ENCODE peak calls at places on chromosomes 1 and 21, in seven cellular contexts. One of them, this sample, is unnamed.

GRCh38 chr1:19679691-19680090 is 15.0 kb downstream of the HTR6 start:
- DNase-seq in fibroblast of the aortic adventitia: no peak
- DNase-seq in germinal center: no peak
- DNase-seq in left ventricle myocardium inferior: no peak
- DNase-seq in activated T-helper 1 cell treated with Interleukin-2 at 50 U/mL for 16 hours: no peak
- DNase-seq in fibroblast of gingiva: no peak
- DNase-seq in mucosa of gallbladder: no peak
- DNase-seq in this sample: no peak

GRCh38 chr1:84077476-84078107 is 66.5 kb upstream of the PRKACB start:
- DNase-seq in fibroblast of the aortic adventitia: peak
- DNase-seq in germinal center: peak
- DNase-seq in left ventricle myocardium inferior: peak
- DNase-seq in activated T-helper 1 cell treated with Interleukin-2 at 50 U/mL for 16 hours: peak
- DNase-seq in fibroblast of gingiva: peak
- DNase-seq in mucosa of gallbladder: peak
- DNase-seq in this sample: peak

GRCh38 chr1:2602866-2603520 is 16.4 kb downstream of the PRXL2B start:
- DNase-seq in fibroblast of the aortic adventitia: no peak
- DNase-seq in germinal center: no peak
- DNase-seq in left ventricle myocardium inferior: no peak
- DNase-seq in activated T-helper 1 cell treated with Interleukin-2 at 50 U/mL for 16 hours: no peak
- DNase-seq in fibroblast of gingiva: no peak
- DNase-seq in mucosa of gallbladder: no peak
- DNase-seq in this sample: no peak

GRCh38 chr1:97396463-97396862 is 524.4 kb downstream of the DPYD start:
- DNase-seq in fibroblast of the aortic adventitia: peak
- DNase-seq in germinal center: no peak
- DNase-seq in left ventricle myocardium inferior: no peak
- DNase-seq in activated T-helper 1 cell treated with Interleukin-2 at 50 U/mL for 16 hours: no peak
- DNase-seq in fibroblast of gingiva: no peak
- DNase-seq in mucosa of gallbladder: no peak
- DNase-seq in this sample: no peak

GRCh38 chr1:215118081-215118480 is 35.5 kb downstream of the KCNK2 start:
- DNase-seq in fibroblast of the aortic adventitia: peak
- DNase-seq in germinal center: no peak
- DNase-seq in left ventricle myocardium inferior: no peak
- DNase-seq in activated T-helper 1 cell treated with Interleukin-2 at 50 U/mL for 16 hours: no peak
- DNase-seq in fibroblast of gingiva: no peak
- DNase-seq in mucosa of gallbladder: no peak
- DNase-seq in this sample: no peak

GRCh38 chr1:228494044-228494353 is 6.8 kb downstream of the RNF187 start:
- DNase-seq in fibroblast of the aortic adventitia: no peak
- DNase-seq in germinal center: no peak
- DNase-seq in left ventricle myocardium inferior: no peak
- DNase-seq in activated T-helper 1 cell treated with Interleukin-2 at 50 U/mL for 16 hours: no peak
- DNase-seq in fibroblast of gingiva: no peak
- DNase-seq in mucosa of gallbladder: no peak
- DNase-seq in this sample: no peak

GRCh38 chr1:87291107-87291506 is 37.6 kb upstream of the LMO4 start:
- DNase-seq in fibroblast of the aortic adventitia: peak
- DNase-seq in germinal center: no peak
- DNase-seq in left ventricle myocardium inferior: no peak
- DNase-seq in activated T-helper 1 cell treated with Interleukin-2 at 50 U/mL for 16 hours: no peak
- DNase-seq in fibroblast of gingiva: no peak
- DNase-seq in mucosa of gallbladder: no peak
- DNase-seq in this sample: no peak

GRCh38 chr1:163357378-163357777 is 35.6 kb downstream of the NUF2 start:
- DNase-seq in fibroblast of the aortic adventitia: peak
- DNase-seq in germinal center: no peak
- DNase-seq in left ventricle myocardium inferior: no peak
- DNase-seq in activated T-helper 1 cell treated with Interleukin-2 at 50 U/mL for 16 hours: no peak
- DNase-seq in fibroblast of gingiva: no peak
- DNase-seq in mucosa of gallbladder: no peak
- DNase-seq in this sample: no peak

GRCh38 chr1:8423134-8423701 is 105.3 kb downstream of the SLC45A1 start:
- DNase-seq in fibroblast of the aortic adventitia: no peak
- DNase-seq in germinal center: peak
- DNase-seq in left ventricle myocardium inferior: peak
- DNase-seq in activated T-helper 1 cell treated with Interleukin-2 at 50 U/mL for 16 hours: peak
- DNase-seq in fibroblast of gingiva: no peak
- DNase-seq in mucosa of gallbladder: no peak
- DNase-seq in this sample: peak

GRCh38 chr1:165896277-165896676 is 68.9 kb downstream of the UCK2 start:
- DNase-seq in fibroblast of the aortic adventitia: peak
- DNase-seq in germinal center: no peak
- DNase-seq in left ventricle myocardium inferior: no peak
- DNase-seq in activated T-helper 1 cell treated with Interleukin-2 at 50 U/mL for 16 hours: no peak
- DNase-seq in fibroblast of gingiva: peak
- DNase-seq in mucosa of gallbladder: no peak
- DNase-seq in this sample: peak

GRCh38 chr1:203136409-203137042 is 9.0 kb downstream of the ADORA1 start:
- DNase-seq in fibroblast of the aortic adventitia: no peak
- DNase-seq in germinal center: no peak
- DNase-seq in left ventricle myocardium inferior: no peak
- DNase-seq in activated T-helper 1 cell treated with Interleukin-2 at 50 U/mL for 16 hours: no peak
- DNase-seq in fibroblast of gingiva: no peak
- DNase-seq in mucosa of gallbladder: no peak
- DNase-seq in this sample: no peak

GRCh38 chr1:109181085-109181806 is 32.5 kb upstream of the SARS1 start:
- DNase-seq in fibroblast of the aortic adventitia: peak
- DNase-seq in germinal center: no peak
- DNase-seq in left ventricle myocardium inferior: no peak
- DNase-seq in activated T-helper 1 cell treated with Interleukin-2 at 50 U/mL for 16 hours: no peak
- DNase-seq in fibroblast of gingiva: peak
- DNase-seq in mucosa of gallbladder: peak
- DNase-seq in this sample: no peak

GRCh38 chr1:182845894-182846293 is 6.7 kb downstream of the DHX9 start:
- DNase-seq in fibroblast of the aortic adventitia: no peak
- DNase-seq in germinal center: no peak
- DNase-seq in left ventricle myocardium inferior: no peak
- DNase-seq in activated T-helper 1 cell treated with Interleukin-2 at 50 U/mL for 16 hours: no peak
- DNase-seq in fibroblast of gingiva: no peak
- DNase-seq in mucosa of gallbladder: no peak
- DNase-seq in this sample: no peak

GRCh38 chr1:65372557-65372956 is 47.9 kb upstream of the LEPR start:
- DNase-seq in fibroblast of the aortic adventitia: no peak
- DNase-seq in germinal center: no peak
- DNase-seq in left ventricle myocardium inferior: no peak
- DNase-seq in activated T-helper 1 cell treated with Interleukin-2 at 50 U/mL for 16 hours: no peak
- DNase-seq in fibroblast of gingiva: peak
- DNase-seq in mucosa of gallbladder: no peak
- DNase-seq in this sample: no peak

GRCh38 chr21:32283001-32283400 is 4.2 kb upstream of the MIS18A start:
- DNase-seq in fibroblast of the aortic adventitia: no peak
- DNase-seq in germinal center: no peak
- DNase-seq in left ventricle myocardium inferior: no peak
- DNase-seq in activated T-helper 1 cell treated with Interleukin-2 at 50 U/mL for 16 hours: no peak
- DNase-seq in fibroblast of gingiva: no peak
- DNase-seq in mucosa of gallbladder: no peak
- DNase-seq in this sample: no peak

GRCh38 chr21:31888936-31889371 is 16.1 kb downstream of the HUNK start:
- DNase-seq in fibroblast of the aortic adventitia: no peak
- DNase-seq in germinal center: no peak
- DNase-seq in left ventricle myocardium inferior: no peak
- DNase-seq in activated T-helper 1 cell treated with Interleukin-2 at 50 U/mL for 16 hours: no peak
- DNase-seq in fibroblast of gingiva: no peak
- DNase-seq in mucosa of gallbladder: peak
- DNase-seq in this sample: no peak

GRCh38 chr1:17998889-17999288 is 108.7 kb upstream of the IGSF21 start:
- DNase-seq in fibroblast of the aortic adventitia: peak
- DNase-seq in germinal center: no peak
- DNase-seq in left ventricle myocardium inferior: no peak
- DNase-seq in activated T-helper 1 cell treated with Interleukin-2 at 50 U/mL for 16 hours: no peak
- DNase-seq in fibroblast of gingiva: no peak
- DNase-seq in mucosa of gallbladder: no peak
- DNase-seq in this sample: no peak

GRCh38 chr1:12580054-12580887 is 37.7 kb downstream of the DHRS3 start:
- DNase-seq in fibroblast of the aortic adventitia: peak
- DNase-seq in germinal center: no peak
- DNase-seq in left ventricle myocardium inferior: no peak
- DNase-seq in activated T-helper 1 cell treated with Interleukin-2 at 50 U/mL for 16 hours: no peak
- DNase-seq in fibroblast of gingiva: peak
- DNase-seq in mucosa of gallbladder: peak
- DNase-seq in this sample: peak

GRCh38 chr1:226678701-226679100 is 60.4 kb downstream of the ITPKB start:
- DNase-seq in fibroblast of the aortic adventitia: no peak
- DNase-seq in germinal center: no peak
- DNase-seq in left ventricle myocardium inferior: no peak
- DNase-seq in activated T-helper 1 cell treated with Interleukin-2 at 50 U/mL for 16 hours: no peak
- DNase-seq in fibroblast of gingiva: no peak
- DNase-seq in mucosa of gallbladder: no peak
- DNase-seq in this sample: no peak

GRCh38 chr1:233326319-233326994 is 1.1 kb upstream of the MAP3K21 start:
- DNase-seq in fibroblast of the aortic adventitia: no peak
- DNase-seq in germinal center: no peak
- DNase-seq in left ventricle myocardium inferior: no peak
- DNase-seq in activated T-helper 1 cell treated with Interleukin-2 at 50 U/mL for 16 hours: no peak
- DNase-seq in fibroblast of gingiva: no peak
- DNase-seq in mucosa of gallbladder: no peak
- DNase-seq in this sample: no peak

GRCh38 chr1:206455681-206456344 is 14.5 kb upstream of the IKBKE start:
- DNase-seq in fibroblast of the aortic adventitia: no peak
- DNase-seq in germinal center: no peak
- DNase-seq in left ventricle myocardium inferior: no peak
- DNase-seq in activated T-helper 1 cell treated with Interleukin-2 at 50 U/mL for 16 hours: no peak
- DNase-seq in fibroblast of gingiva: no peak
- DNase-seq in mucosa of gallbladder: no peak
- DNase-seq in this sample: no peak

GRCh38 chr1:81254560-81254959 is 546.2 kb upstream of the ADGRL2 start:
- DNase-seq in fibroblast of the aortic adventitia: no peak
- DNase-seq in germinal center: no peak
- DNase-seq in left ventricle myocardium inferior: no peak
- DNase-seq in activated T-helper 1 cell treated with Interleukin-2 at 50 U/mL for 16 hours: no peak
- DNase-seq in fibroblast of gingiva: peak
- DNase-seq in mucosa of gallbladder: no peak
- DNase-seq in this sample: no peak

GRCh38 chr1:71269823-71270222 is 189.0 kb upstream of the ZRANB2 start:
- DNase-seq in fibroblast of the aortic adventitia: no peak
- DNase-seq in germinal center: no peak
- DNase-seq in left ventricle myocardium inferior: no peak
- DNase-seq in activated T-helper 1 cell treated with Interleukin-2 at 50 U/mL for 16 hours: no peak
- DNase-seq in fibroblast of gingiva: peak
- DNase-seq in mucosa of gallbladder: no peak
- DNase-seq in this sample: no peak

GRCh38 chr1:207813513-207813881 is 61.6 kb downstream of the CD46 start:
- DNase-seq in fibroblast of the aortic adventitia: no peak
- DNase-seq in germinal center: no peak
- DNase-seq in left ventricle myocardium inferior: no peak
- DNase-seq in activated T-helper 1 cell treated with Interleukin-2 at 50 U/mL for 16 hours: no peak
- DNase-seq in fibroblast of gingiva: no peak
- DNase-seq in mucosa of gallbladder: no peak
- DNase-seq in this sample: no peak

GRCh38 chr1:36924282-36924791 is 110.0 kb downstream of the GRIK3 start:
- DNase-seq in fibroblast of the aortic adventitia: peak
- DNase-seq in germinal center: peak
- DNase-seq in left ventricle myocardium inferior: peak
- DNase-seq in activated T-helper 1 cell treated with Interleukin-2 at 50 U/mL for 16 hours: no peak
- DNase-seq in fibroblast of gingiva: no peak
- DNase-seq in mucosa of gallbladder: peak
- DNase-seq in this sample: no peak

GRCh38 chr1:27074175-27074780 is 61.6 kb upstream of the TENT5B start:
- DNase-seq in fibroblast of the aortic adventitia: no peak
- DNase-seq in germinal center: no peak
- DNase-seq in left ventricle myocardium inferior: no peak
- DNase-seq in activated T-helper 1 cell treated with Interleukin-2 at 50 U/mL for 16 hours: no peak
- DNase-seq in fibroblast of gingiva: no peak
- DNase-seq in mucosa of gallbladder: no peak
- DNase-seq in this sample: no peak

GRCh38 chr1:201264072-201264471 is 19.2 kb upstream of the PKP1 start:
- DNase-seq in fibroblast of the aortic adventitia: no peak
- DNase-seq in germinal center: no peak
- DNase-seq in left ventricle myocardium inferior: no peak
- DNase-seq in activated T-helper 1 cell treated with Interleukin-2 at 50 U/mL for 16 hours: no peak
- DNase-seq in fibroblast of gingiva: no peak
- DNase-seq in mucosa of gallbladder: no peak
- DNase-seq in this sample: no peak

GRCh38 chr1:81703352-81703735 is 97.4 kb upstream of the ADGRL2 start:
- DNase-seq in fibroblast of the aortic adventitia: peak
- DNase-seq in germinal center: no peak
- DNase-seq in left ventricle myocardium inferior: no peak
- DNase-seq in activated T-helper 1 cell treated with Interleukin-2 at 50 U/mL for 16 hours: no peak
- DNase-seq in fibroblast of gingiva: peak
- DNase-seq in mucosa of gallbladder: no peak
- DNase-seq in this sample: no peak

GRCh38 chr1:204080163-204080903 is 7.4 kb downstream of the SOX13 start:
- DNase-seq in fibroblast of the aortic adventitia: peak
- DNase-seq in germinal center: no peak
- DNase-seq in left ventricle myocardium inferior: peak
- DNase-seq in activated T-helper 1 cell treated with Interleukin-2 at 50 U/mL for 16 hours: no peak
- DNase-seq in fibroblast of gingiva: peak
- DNase-seq in mucosa of gallbladder: peak
- DNase-seq in this sample: peak

GRCh38 chr1:245876586-245876985 is 630.5 kb downstream of the SMYD3 start:
- DNase-seq in fibroblast of the aortic adventitia: no peak
- DNase-seq in germinal center: no peak
- DNase-seq in left ventricle myocardium inferior: no peak
- DNase-seq in activated T-helper 1 cell treated with Interleukin-2 at 50 U/mL for 16 hours: no peak
- DNase-seq in fibroblast of gingiva: no peak
- DNase-seq in mucosa of gallbladder: no peak
- DNase-seq in this sample: no peak

GRCh38 chr1:20472121-20472520 is 13.9 kb downstream of the CAMK2N1 start:
- DNase-seq in fibroblast of the aortic adventitia: no peak
- DNase-seq in germinal center: no peak
- DNase-seq in left ventricle myocardium inferior: no peak
- DNase-seq in activated T-helper 1 cell treated with Interleukin-2 at 50 U/mL for 16 hours: no peak
- DNase-seq in fibroblast of gingiva: no peak
- DNase-seq in mucosa of gallbladder: no peak
- DNase-seq in this sample: no peak

GRCh38 chr21:45972716-45973474 is 8.7 kb upstream of the COL6A1 start:
- DNase-seq in fibroblast of the aortic adventitia: peak
- DNase-seq in germinal center: no peak
- DNase-seq in left ventricle myocardium inferior: peak
- DNase-seq in activated T-helper 1 cell treated with Interleukin-2 at 50 U/mL for 16 hours: no peak
- DNase-seq in fibroblast of gingiva: peak
- DNase-seq in mucosa of gallbladder: peak
- DNase-seq in this sample: peak

GRCh38 chr1:216805233-216805632 is 82.0 kb upstream of the ESRRG start:
- DNase-seq in fibroblast of the aortic adventitia: no peak
- DNase-seq in germinal center: no peak
- DNase-seq in left ventricle myocardium inferior: no peak
- DNase-seq in activated T-helper 1 cell treated with Interleukin-2 at 50 U/mL for 16 hours: no peak
- DNase-seq in fibroblast of gingiva: no peak
- DNase-seq in mucosa of gallbladder: no peak
- DNase-seq in this sample: no peak

GRCh38 chr1:15410884-15411245 is 1.2 kb downstream of the EFHD2 start:
- DNase-seq in fibroblast of the aortic adventitia: no peak
- DNase-seq in germinal center: no peak
- DNase-seq in left ventricle myocardium inferior: no peak
- DNase-seq in activated T-helper 1 cell treated with Interleukin-2 at 50 U/mL for 16 hours: no peak
- DNase-seq in fibroblast of gingiva: no peak
- DNase-seq in mucosa of gallbladder: no peak
- DNase-seq in this sample: no peak

GRCh38 chr1:156767879-156768608 is 709 bp downstream of the PRCC start:
- DNase-seq in fibroblast of the aortic adventitia: peak
- DNase-seq in germinal center: no peak
- DNase-seq in left ventricle myocardium inferior: peak
- DNase-seq in activated T-helper 1 cell treated with Interleukin-2 at 50 U/mL for 16 hours: no peak
- DNase-seq in fibroblast of gingiva: no peak
- DNase-seq in mucosa of gallbladder: no peak
- DNase-seq in this sample: peak

GRCh38 chr1:53110370-53111072 is 31.9 kb downstream of the SLC1A7 start:
- DNase-seq in fibroblast of the aortic adventitia: peak
- DNase-seq in germinal center: no peak
- DNase-seq in left ventricle myocardium inferior: no peak
- DNase-seq in activated T-helper 1 cell treated with Interleukin-2 at 50 U/mL for 16 hours: no peak
- DNase-seq in fibroblast of gingiva: peak
- DNase-seq in mucosa of gallbladder: no peak
- DNase-seq in this sample: no peak

GRCh38 chr1:71156633-71157032 is 75.8 kb upstream of the ZRANB2 start:
- DNase-seq in fibroblast of the aortic adventitia: no peak
- DNase-seq in germinal center: no peak
- DNase-seq in left ventricle myocardium inferior: no peak
- DNase-seq in activated T-helper 1 cell treated with Interleukin-2 at 50 U/mL for 16 hours: no peak
- DNase-seq in fibroblast of gingiva: peak
- DNase-seq in mucosa of gallbladder: no peak
- DNase-seq in this sample: no peak

GRCh38 chr1:177983824-177984528 is 14.1 kb upstream of the SEC16B start:
- DNase-seq in fibroblast of the aortic adventitia: peak
- DNase-seq in germinal center: no peak
- DNase-seq in left ventricle myocardium inferior: peak
- DNase-seq in activated T-helper 1 cell treated with Interleukin-2 at 50 U/mL for 16 hours: no peak
- DNase-seq in fibroblast of gingiva: peak
- DNase-seq in mucosa of gallbladder: peak
- DNase-seq in this sample: peak